ENCODE peak calls at places on chromosomes 16 and 17, in five cellular contexts. F is stimulated activated CD4-positive, alpha-beta T cell treated with anti-CD3 and anti-CD28 coated beads, Interleukin-2, amount 100 ng/mL, for 4 hours; U is breast epithelium; P is iris pigment epithelial cell; L is hypothalamus. A is an unnamed sample.

GRCh38 chr16:51569204-51569911 is 418.3 kb upstream of the SALL1 start:
- DNase-seq in F (no peak), U (no peak), P (peak), L (no peak), A (no peak)

GRCh38 chr16:86157616-86158247 is 258.8 kb downstream of the IRF8 start:
- DNase-seq in F (no peak), U (no peak), P (peak), L (no peak), A (no peak)

GRCh38 chr17:6831662-6832263 is at the start of gene TEKT1:
- DNase-seq in F (peak), U (peak), P (peak), L (peak), A (no peak)

GRCh38 chr16:77822656-77823055 is 34.3 kb downstream of the VAT1L start:
- DNase-seq in F (no peak), U (no peak), P (no peak), L (no peak), A (no peak)

GRCh38 chr17:4739122-4740024 is at the start of the genes CXCL16 and ZMYND15:
- DNase-seq in F (peak), U (peak), P (peak), L (peak), A (no peak)

GRCh38 chr17:50060951-50061712 is 5.2 kb downstream of the ITGA3 start:
- DNase-seq in F (no peak), U (no peak), P (peak), L (peak), A (no peak)

GRCh38 chr16:74766729-74767128 is 7.9 kb downstream of the FA2H start:
- DNase-seq in F (no peak), U (no peak), P (no peak), L (no peak), A (no peak)

GRCh38 chr16:81254919-81255526 is 16.5 kb downstream of the BCO1 start:
- DNase-seq in F (no peak), U (no peak), P (no peak), L (no peak), A (no peak)

GRCh38 chr17:43545383-43545632 is 832 bp downstream of the ETV4 start:
- DNase-seq in F (no peak), U (no peak), P (peak), L (no peak), A (no peak)

GRCh38 chr17:16158721-16159120 is 56.6 kb downstream of the NCOR1 start:
- DNase-seq in F (no peak), U (no peak), P (peak), L (no peak), A (no peak)

GRCh38 chr17:28841901-28842281 is 699 bp downstream of the FAM222B start:
- DNase-seq in F (no peak), U (no peak), P (no peak), L (no peak), A (no peak)

GRCh38 chr16:21158208-21159110 is at the start of gene LDAF1:
- DNase-seq in F (peak), U (peak), P (peak), L (peak), A (peak)

GRCh38 chr16:83653785-83654184 is 154.0 kb upstream of the HSBP1 start:
- DNase-seq in F (no peak), U (no peak), P (peak), L (no peak), A (no peak)

GRCh38 chr17:65533056-65533745 is 28.2 kb downstream of the AXIN2 start:
- DNase-seq in F (no peak), U (no peak), P (no peak), L (no peak), A (no peak)

GRCh38 chr16:25692734-25693508 is 1.2 kb downstream of the HS3ST4 start:
- DNase-seq in F (no peak), U (no peak), P (no peak), L (no peak), A (no peak)